ENCODE peak calls at places on chromosomes 3 and 15, in ten cellular contexts. One of them, this sample, is unnamed.

GRCh38 chr15:66946578-66947164 is 118.7 kb upstream of the SMAD3 start:
- DNase-seq in IMR-90: peak; percentile 70
- DNase-seq in foreskin keratinocyte: no peak
- DNase-seq in A549: peak; percentile 83
- DNase-seq in esophagus squamous epithelium: peak; percentile 3
- DNase-seq in dorsolateral prefrontal cortex: peak; percentile 69
- DNase-seq in right lobe of liver: peak; percentile 60
- DNase-seq in mesendoderm: peak; percentile 76
- DNase-seq in aorta: peak; percentile 87
- DNase-seq in H9: peak; percentile 74
- DNase-seq in this sample: no peak

GRCh38 chr3:28171962-28172361 is 69.5 kb upstream of the CMC1 start:
- DNase-seq in IMR-90: peak; percentile 1
- DNase-seq in foreskin keratinocyte: no peak
- DNase-seq in A549: no peak
- DNase-seq in esophagus squamous epithelium: no peak
- DNase-seq in dorsolateral prefrontal cortex: no peak
- DNase-seq in right lobe of liver: no peak
- DNase-seq in mesendoderm: no peak
- DNase-seq in aorta: no peak
- DNase-seq in H9: no peak
- DNase-seq in this sample: no peak

GRCh38 chr3:14521611-14522010 is 18.5 kb downstream of the GRIP2 start:
- DNase-seq in IMR-90: no peak
- DNase-seq in foreskin keratinocyte: no peak
- DNase-seq in A549: no peak
- DNase-seq in esophagus squamous epithelium: no peak
- DNase-seq in dorsolateral prefrontal cortex: no peak
- DNase-seq in right lobe of liver: no peak
- DNase-seq in mesendoderm: no peak
- DNase-seq in aorta: peak; percentile 43
- DNase-seq in H9: peak; percentile 18
- DNase-seq in this sample: no peak

GRCh38 chr3:181176610-181177009 is 187.1 kb upstream of the DNAJC19 start:
- DNase-seq in IMR-90: peak; percentile 0
- DNase-seq in foreskin keratinocyte: peak; percentile 36
- DNase-seq in A549: peak; percentile 39
- DNase-seq in esophagus squamous epithelium: no peak
- DNase-seq in dorsolateral prefrontal cortex: peak; percentile 82
- DNase-seq in right lobe of liver: peak; percentile 61
- DNase-seq in mesendoderm: peak; percentile 52
- DNase-seq in aorta: peak; percentile 84
- DNase-seq in H9: peak; percentile 32
- DNase-seq in this sample: no peak

GRCh38 chr3:45236964-45237363 is 10.9 kb upstream of the TMEM158 start:
- DNase-seq in IMR-90: no peak
- DNase-seq in foreskin keratinocyte: no peak
- DNase-seq in A549: peak; percentile 24
- DNase-seq in esophagus squamous epithelium: no peak
- DNase-seq in dorsolateral prefrontal cortex: no peak
- DNase-seq in right lobe of liver: no peak
- DNase-seq in mesendoderm: peak; percentile 40
- DNase-seq in aorta: no peak
- DNase-seq in H9: no peak
- DNase-seq in this sample: no peak

GRCh38 chr3:188900421-188900941 is 271.3 kb upstream of the TPRG1 start:
- DNase-seq in IMR-90: peak; percentile 84
- DNase-seq in foreskin keratinocyte: peak; percentile 97
- DNase-seq in A549: peak; percentile 4
- DNase-seq in esophagus squamous epithelium: no peak
- DNase-seq in dorsolateral prefrontal cortex: no peak
- DNase-seq in right lobe of liver: no peak
- DNase-seq in mesendoderm: no peak
- DNase-seq in aorta: no peak
- DNase-seq in H9: no peak
- DNase-seq in this sample: peak; percentile 50

GRCh38 chr15:67501836-67502461 is 19.0 kb upstream of the C15orf61 start:
- DNase-seq in IMR-90: no peak
- DNase-seq in foreskin keratinocyte: no peak
- DNase-seq in A549: no peak
- DNase-seq in esophagus squamous epithelium: no peak
- DNase-seq in dorsolateral prefrontal cortex: no peak
- DNase-seq in right lobe of liver: no peak
- DNase-seq in mesendoderm: peak; percentile 2
- DNase-seq in aorta: no peak
- DNase-seq in H9: no peak
- DNase-seq in this sample: no peak

GRCh38 chr3:184565421-184566211 is 4.0 kb downstream of the EPHB3 start:
- DNase-seq in IMR-90: peak; percentile 90
- DNase-seq in foreskin keratinocyte: peak; percentile 90
- DNase-seq in A549: no peak
- DNase-seq in esophagus squamous epithelium: no peak
- DNase-seq in dorsolateral prefrontal cortex: no peak
- DNase-seq in right lobe of liver: no peak
- DNase-seq in mesendoderm: peak; percentile 75
- DNase-seq in aorta: peak; percentile 76
- DNase-seq in H9: no peak
- DNase-seq in this sample: peak; percentile 86

GRCh38 chr3:125236331-125236903 is 23.9 kb upstream of the SLC12A8 start:
- DNase-seq in IMR-90: no peak
- DNase-seq in foreskin keratinocyte: no peak
- DNase-seq in A549: no peak
- DNase-seq in esophagus squamous epithelium: no peak
- DNase-seq in dorsolateral prefrontal cortex: no peak
- DNase-seq in right lobe of liver: no peak
- DNase-seq in mesendoderm: no peak
- DNase-seq in aorta: no peak
- DNase-seq in H9: no peak
- DNase-seq in this sample: no peak

GRCh38 chr3:45043715-45044299 is 17.7 kb downstream of the CLEC3B start:
- DNase-seq in IMR-90: peak; percentile 94
- DNase-seq in foreskin keratinocyte: peak; percentile 71
- DNase-seq in A549: peak; percentile 31
- DNase-seq in esophagus squamous epithelium: no peak
- DNase-seq in dorsolateral prefrontal cortex: no peak
- DNase-seq in right lobe of liver: no peak
- DNase-seq in mesendoderm: peak; percentile 73
- DNase-seq in aorta: no peak
- DNase-seq in H9: no peak
- DNase-seq in this sample: no peak

GRCh38 chr3:4899654-4900236 is 79.5 kb upstream of the BHLHE40 start:
- DNase-seq in IMR-90: no peak
- DNase-seq in foreskin keratinocyte: no peak
- DNase-seq in A549: no peak
- DNase-seq in esophagus squamous epithelium: no peak
- DNase-seq in dorsolateral prefrontal cortex: no peak
- DNase-seq in right lobe of liver: no peak
- DNase-seq in mesendoderm: no peak
- DNase-seq in aorta: no peak
- DNase-seq in H9: no peak
- DNase-seq in this sample: no peak

DNA sequence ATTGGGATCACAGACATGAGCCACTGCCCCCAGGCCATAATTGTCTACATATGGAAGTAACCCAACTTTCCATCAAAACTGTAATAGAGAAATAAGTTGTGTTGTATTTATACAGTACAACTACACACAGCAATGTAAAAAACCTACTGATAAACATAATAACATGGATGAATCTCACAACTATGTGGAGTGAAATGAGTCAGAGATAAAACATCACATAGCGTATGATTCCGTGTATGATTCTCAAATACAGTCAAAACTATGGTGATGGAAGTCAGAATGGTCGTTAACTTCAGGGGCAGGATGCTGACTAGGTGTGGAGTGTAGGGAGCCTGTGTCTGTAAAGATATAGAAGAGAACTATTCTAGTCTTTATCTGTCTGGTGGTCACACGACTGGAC is 332.7 kb upstream of the SLCO3A1 start:
- DNase-seq in IMR-90: peak; percentile 86
- DNase-seq in foreskin keratinocyte: peak; percentile 36
- DNase-seq in A549: no peak
- DNase-seq in esophagus squamous epithelium: no peak
- DNase-seq in dorsolateral prefrontal cortex: no peak
- DNase-seq in right lobe of liver: no peak
- DNase-seq in mesendoderm: no peak
- DNase-seq in aorta: no peak
- DNase-seq in H9: no peak
- DNase-seq in this sample: no peak
- H3K27ac ChIP-seq in IMR-90: peak overlapping the region; percentile 4
- H3K27ac ChIP-seq in foreskin keratinocyte: no peak overlapping the region
- H3K27ac ChIP-seq in A549: no peak overlapping the region
- H3K27ac ChIP-seq in esophagus squamous epithelium: no peak overlapping the region
- H3K27ac ChIP-seq in dorsolateral prefrontal cortex: no peak overlapping the region
- H3K27ac ChIP-seq in right lobe of liver: no peak overlapping the region
- H3K27ac ChIP-seq in mesendoderm: no peak overlapping the region
- H3K27ac ChIP-seq in aorta: no peak overlapping the region
- H3K27ac ChIP-seq in H9: no peak overlapping the region
- H3K27ac ChIP-seq in this sample: no peak overlapping the region

GRCh38 chr15:40854161-40854560 is 10.3 kb downstream of the SPINT1 start:
- DNase-seq in IMR-90: no peak
- DNase-seq in foreskin keratinocyte: no peak
- DNase-seq in A549: no peak
- DNase-seq in esophagus squamous epithelium: no peak
- DNase-seq in dorsolateral prefrontal cortex: no peak
- DNase-seq in right lobe of liver: no peak
- DNase-seq in mesendoderm: no peak
- DNase-seq in aorta: peak; percentile 62
- DNase-seq in H9: no peak
- DNase-seq in this sample: no peak

GRCh38 chr15:40853241-40853890 is 9.5 kb downstream of the SPINT1 start:
- DNase-seq in IMR-90: no peak
- DNase-seq in foreskin keratinocyte: no peak
- DNase-seq in A549: no peak
- DNase-seq in esophagus squamous epithelium: no peak
- DNase-seq in dorsolateral prefrontal cortex: no peak
- DNase-seq in right lobe of liver: no peak
- DNase-seq in mesendoderm: no peak
- DNase-seq in aorta: peak; percentile 55
- DNase-seq in H9: no peak
- DNase-seq in this sample: no peak

GRCh38 chr15:40856736-40857135 is 12.9 kb downstream of the SPINT1 start:
- DNase-seq in IMR-90: no peak
- DNase-seq in foreskin keratinocyte: no peak
- DNase-seq in A549: no peak
- DNase-seq in esophagus squamous epithelium: no peak
- DNase-seq in dorsolateral prefrontal cortex: no peak
- DNase-seq in right lobe of liver: no peak
- DNase-seq in mesendoderm: no peak
- DNase-seq in aorta: peak; percentile 59
- DNase-seq in H9: no peak
- DNase-seq in this sample: no peak

GRCh38 chr15:40857601-40858351 is 13.9 kb downstream of the SPINT1 start:
- DNase-seq in IMR-90: peak; percentile 48
- DNase-seq in foreskin keratinocyte: peak; percentile 62
- DNase-seq in A549: peak; percentile 64
- DNase-seq in esophagus squamous epithelium: no peak
- DNase-seq in dorsolateral prefrontal cortex: peak; percentile 64
- DNase-seq in right lobe of liver: peak; percentile 65
- DNase-seq in mesendoderm: peak; percentile 85
- DNase-seq in aorta: peak; percentile 91
- DNase-seq in H9: peak; percentile 87
- DNase-seq in this sample: no peak

GRCh38 chr15:40855706-40856234 is 11.9 kb downstream of the SPINT1 start:
- DNase-seq in IMR-90: no peak
- DNase-seq in foreskin keratinocyte: no peak
- DNase-seq in A549: no peak
- DNase-seq in esophagus squamous epithelium: no peak
- DNase-seq in dorsolateral prefrontal cortex: no peak
- DNase-seq in right lobe of liver: no peak
- DNase-seq in mesendoderm: no peak
- DNase-seq in aorta: peak; percentile 46
- DNase-seq in H9: no peak
- DNase-seq in this sample: no peak
- H3K27ac ChIP-seq in IMR-90: no peak overlapping the region
- H3K27ac ChIP-seq in foreskin keratinocyte: no peak overlapping the region
- H3K27ac ChIP-seq in A549: no peak overlapping the region
- H3K27ac ChIP-seq in esophagus squamous epithelium: peak overlapping the region; percentile 86
- H3K27ac ChIP-seq in dorsolateral prefrontal cortex: no peak overlapping the region
- H3K27ac ChIP-seq in right lobe of liver: no peak overlapping the region
- H3K27ac ChIP-seq in mesendoderm: no peak overlapping the region
- H3K27ac ChIP-seq in aorta: no peak overlapping the region
- H3K27ac ChIP-seq in H9: no peak overlapping the region
- H3K27ac ChIP-seq in this sample: no peak overlapping the region

GRCh38 chr3:100548053-100548452 is 55.6 kb downstream of the TMEM45A start:
- DNase-seq in IMR-90: no peak
- DNase-seq in foreskin keratinocyte: peak; percentile 73
- DNase-seq in A549: no peak
- DNase-seq in esophagus squamous epithelium: no peak
- DNase-seq in dorsolateral prefrontal cortex: no peak
- DNase-seq in right lobe of liver: no peak
- DNase-seq in mesendoderm: no peak
- DNase-seq in aorta: no peak
- DNase-seq in H9: no peak
- DNase-seq in this sample: no peak

GRCh38 chr3:100540791-100541334 is 48.4 kb downstream of the TMEM45A start:
- DNase-seq in IMR-90: no peak
- DNase-seq in foreskin keratinocyte: no peak
- DNase-seq in A549: no peak
- DNase-seq in esophagus squamous epithelium: no peak
- DNase-seq in dorsolateral prefrontal cortex: no peak
- DNase-seq in right lobe of liver: no peak
- DNase-seq in mesendoderm: no peak
- DNase-seq in aorta: no peak
- DNase-seq in H9: no peak
- DNase-seq in this sample: no peak

DNA sequence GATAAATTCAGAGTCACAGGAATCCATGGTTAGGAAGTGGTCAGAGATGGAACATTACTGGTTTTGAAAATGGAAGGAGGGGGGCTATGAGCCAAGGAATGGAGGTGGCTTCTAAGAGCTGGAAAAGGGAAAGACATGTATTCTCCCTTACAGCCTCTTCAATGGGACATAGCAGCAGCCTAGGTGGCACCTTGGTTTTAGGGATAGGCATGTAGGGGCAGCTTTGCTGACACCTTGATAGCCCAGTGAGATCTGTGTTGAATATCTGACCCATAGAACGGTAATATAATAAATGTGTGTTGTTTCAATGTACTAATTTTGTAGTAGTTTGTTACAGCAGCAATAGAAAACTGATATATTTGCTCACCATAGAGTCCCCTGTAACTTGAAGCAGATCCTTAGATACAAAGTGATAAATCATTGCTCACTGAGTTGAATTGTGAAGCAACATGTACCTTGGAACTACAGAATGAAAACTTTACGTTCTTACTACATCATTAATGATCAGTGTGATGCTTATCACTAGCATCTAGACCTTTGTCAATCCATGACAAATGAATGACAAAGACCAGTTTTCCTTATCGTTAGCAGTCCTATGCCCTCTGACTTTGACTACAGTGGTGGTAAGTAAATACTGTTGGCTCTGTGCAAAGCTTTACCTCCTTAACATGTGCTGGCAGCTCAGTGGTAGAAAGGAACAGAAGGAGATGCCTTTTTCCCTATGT is 53.8 kb downstream of the TMEM45A start:
- DNase-seq in IMR-90: no peak
- DNase-seq in foreskin keratinocyte: peak; percentile 32
- DNase-seq in A549: no peak
- DNase-seq in esophagus squamous epithelium: no peak
- DNase-seq in dorsolateral prefrontal cortex: no peak
- DNase-seq in right lobe of liver: no peak
- DNase-seq in mesendoderm: no peak
- DNase-seq in aorta: no peak
- DNase-seq in H9: no peak
- DNase-seq in this sample: no peak
- H3K27ac ChIP-seq in IMR-90: no peak overlapping the region
- H3K27ac ChIP-seq in foreskin keratinocyte: no peak overlapping the region
- H3K27ac ChIP-seq in A549: no peak overlapping the region
- H3K27ac ChIP-seq in esophagus squamous epithelium: no peak overlapping the region
- H3K27ac ChIP-seq in dorsolateral prefrontal cortex: no peak overlapping the region
- H3K27ac ChIP-seq in right lobe of liver: peak overlapping the region; percentile 50
- H3K27ac ChIP-seq in mesendoderm: no peak overlapping the region
- H3K27ac ChIP-seq in aorta: no peak overlapping the region
- H3K27ac ChIP-seq in H9: no peak overlapping the region
- H3K27ac ChIP-seq in this sample: no peak overlapping the region

GRCh38 chr15:41791547-41791937 is 17.3 kb downstream of the MAPKBP1 start:
- DNase-seq in IMR-90: no peak
- DNase-seq in foreskin keratinocyte: no peak
- DNase-seq in A549: no peak
- DNase-seq in esophagus squamous epithelium: no peak
- DNase-seq in dorsolateral prefrontal cortex: no peak
- DNase-seq in right lobe of liver: no peak
- DNase-seq in mesendoderm: no peak
- DNase-seq in aorta: no peak
- DNase-seq in H9: no peak
- DNase-seq in this sample: no peak
- H3K27ac ChIP-seq in IMR-90: peak overlapping the region; percentile 36
- H3K27ac ChIP-seq in foreskin keratinocyte: peak overlapping the region; percentile 55
- H3K27ac ChIP-seq in A549: no peak overlapping the region
- H3K27ac ChIP-seq in esophagus squamous epithelium: peak overlapping the region; percentile 69
- H3K27ac ChIP-seq in dorsolateral prefrontal cortex: peak overlapping the region; percentile 30
- H3K27ac ChIP-seq in right lobe of liver: no peak overlapping the region
- H3K27ac ChIP-seq in mesendoderm: no peak overlapping the region
- H3K27ac ChIP-seq in aorta: peak overlapping the region; percentile 90
- H3K27ac ChIP-seq in H9: no peak overlapping the region
- H3K27ac ChIP-seq in this sample: peak overlapping the region; percentile 80